ENCODE peak calls at places on chromosomes 4 and X, in ten cellular contexts. One of them, this sample, is unnamed.

GRCh38 chr4:120446051-120446567 is 379.5 kb upstream of the MAD2L1 start:
- DNase-seq in activated CD8-positive, alpha-beta memory T cell treated with anti-CD3 and anti-CD28 coated beads for 48 hours: no peak
- DNase-seq in NT2/D1: no peak
- DNase-seq in NCI-H2081: no peak
- DNase-seq in kidney tubule cell: no peak
- DNase-seq in COR-L47: no peak
- DNase-seq in HT-29: no peak
- DNase-seq in tibial nerve: no peak
- DNase-seq in endothelial cell of umbilical vein: no peak
- DNase-seq in erythroblast: no peak
- DNase-seq in this sample: no peak

GRCh38 chrX:72020788-72021187 is 110.1 kb downstream of the NHSL2 start:
- DNase-seq in activated CD8-positive, alpha-beta memory T cell treated with anti-CD3 and anti-CD28 coated beads for 48 hours: no peak
- DNase-seq in NT2/D1: no peak
- DNase-seq in NCI-H2081: no peak
- DNase-seq in kidney tubule cell: no peak
- DNase-seq in COR-L47: no peak
- DNase-seq in HT-29: no peak
- DNase-seq in tibial nerve: no peak
- DNase-seq in endothelial cell of umbilical vein: no peak
- DNase-seq in erythroblast: no peak
- DNase-seq in this sample: no peak

GRCh38 chr4:157128395-157128794 is 52.4 kb downstream of the GLRB start:
- DNase-seq in activated CD8-positive, alpha-beta memory T cell treated with anti-CD3 and anti-CD28 coated beads for 48 hours: no peak
- DNase-seq in NT2/D1: no peak
- DNase-seq in NCI-H2081: no peak
- DNase-seq in kidney tubule cell: peak
- DNase-seq in COR-L47: peak
- DNase-seq in HT-29: peak
- DNase-seq in tibial nerve: peak
- DNase-seq in endothelial cell of umbilical vein: peak
- DNase-seq in erythroblast: peak
- DNase-seq in this sample: no peak

GRCh38 chr4:90064196-90064595 is 63.0 kb upstream of the CCSER1 start:
- DNase-seq in activated CD8-positive, alpha-beta memory T cell treated with anti-CD3 and anti-CD28 coated beads for 48 hours: no peak
- DNase-seq in NT2/D1: no peak
- DNase-seq in NCI-H2081: no peak
- DNase-seq in kidney tubule cell: no peak
- DNase-seq in COR-L47: no peak
- DNase-seq in HT-29: no peak
- DNase-seq in tibial nerve: no peak
- DNase-seq in endothelial cell of umbilical vein: no peak
- DNase-seq in erythroblast: no peak
- DNase-seq in this sample: no peak

GRCh38 chr4:108166441-108167315 is 2.1 kb downstream of the LEF1 start:
- DNase-seq in activated CD8-positive, alpha-beta memory T cell treated with anti-CD3 and anti-CD28 coated beads for 48 hours: no peak
- DNase-seq in NT2/D1: no peak
- DNase-seq in NCI-H2081: no peak
- DNase-seq in kidney tubule cell: no peak
- DNase-seq in COR-L47: no peak
- DNase-seq in HT-29: no peak
- DNase-seq in tibial nerve: no peak
- DNase-seq in endothelial cell of umbilical vein: no peak
- DNase-seq in erythroblast: peak
- DNase-seq in this sample: no peak

GRCh38 chrX:3516051-3516541 is 169.6 kb upstream of the MXRA5 start:
- DNase-seq in activated CD8-positive, alpha-beta memory T cell treated with anti-CD3 and anti-CD28 coated beads for 48 hours: no peak
- DNase-seq in NT2/D1: no peak
- DNase-seq in NCI-H2081: no peak
- DNase-seq in kidney tubule cell: no peak
- DNase-seq in COR-L47: no peak
- DNase-seq in HT-29: no peak
- DNase-seq in tibial nerve: peak
- DNase-seq in endothelial cell of umbilical vein: no peak
- DNase-seq in erythroblast: no peak
- DNase-seq in this sample: no peak

GRCh38 chrX:143837010-143837409 is 46.9 kb upstream of the UBE2NL start:
- DNase-seq in activated CD8-positive, alpha-beta memory T cell treated with anti-CD3 and anti-CD28 coated beads for 48 hours: no peak
- DNase-seq in NT2/D1: no peak
- DNase-seq in NCI-H2081: no peak
- DNase-seq in kidney tubule cell: no peak
- DNase-seq in COR-L47: no peak
- DNase-seq in HT-29: no peak
- DNase-seq in tibial nerve: no peak
- DNase-seq in endothelial cell of umbilical vein: no peak
- DNase-seq in erythroblast: no peak
- DNase-seq in this sample: no peak

GRCh38 chr4:15714616-15715015 is 11.8 kb downstream of the BST1 start:
- DNase-seq in activated CD8-positive, alpha-beta memory T cell treated with anti-CD3 and anti-CD28 coated beads for 48 hours: no peak
- DNase-seq in NT2/D1: no peak
- DNase-seq in NCI-H2081: no peak
- DNase-seq in kidney tubule cell: no peak
- DNase-seq in COR-L47: no peak
- DNase-seq in HT-29: no peak
- DNase-seq in tibial nerve: no peak
- DNase-seq in endothelial cell of umbilical vein: no peak
- DNase-seq in erythroblast: no peak
- DNase-seq in this sample: no peak

GRCh38 chrX:132480581-132481203 is 8.1 kb downstream of the MBNL3 start:
- DNase-seq in activated CD8-positive, alpha-beta memory T cell treated with anti-CD3 and anti-CD28 coated beads for 48 hours: no peak
- DNase-seq in NT2/D1: no peak
- DNase-seq in NCI-H2081: peak
- DNase-seq in kidney tubule cell: peak
- DNase-seq in COR-L47: peak
- DNase-seq in HT-29: peak
- DNase-seq in tibial nerve: no peak
- DNase-seq in endothelial cell of umbilical vein: peak
- DNase-seq in erythroblast: peak
- DNase-seq in this sample: peak

GRCh38 chr4:176090115-176090514 is 24.5 kb downstream of the WDR17 start:
- DNase-seq in activated CD8-positive, alpha-beta memory T cell treated with anti-CD3 and anti-CD28 coated beads for 48 hours: no peak
- DNase-seq in NT2/D1: no peak
- DNase-seq in NCI-H2081: no peak
- DNase-seq in kidney tubule cell: no peak
- DNase-seq in COR-L47: no peak
- DNase-seq in HT-29: no peak
- DNase-seq in tibial nerve: no peak
- DNase-seq in endothelial cell of umbilical vein: no peak
- DNase-seq in erythroblast: no peak
- DNase-seq in this sample: no peak

GRCh38 chr4:7194251-7195137 is 2.2 kb downstream of the SORCS2 start:
- DNase-seq in activated CD8-positive, alpha-beta memory T cell treated with anti-CD3 and anti-CD28 coated beads for 48 hours: no peak
- DNase-seq in NT2/D1: no peak
- DNase-seq in NCI-H2081: no peak
- DNase-seq in kidney tubule cell: peak
- DNase-seq in COR-L47: peak
- DNase-seq in HT-29: peak
- DNase-seq in tibial nerve: no peak
- DNase-seq in endothelial cell of umbilical vein: no peak
- DNase-seq in erythroblast: peak
- DNase-seq in this sample: peak

GRCh38 chr4:24613474-24613873 is 29.1 kb upstream of the DHX15 start:
- DNase-seq in activated CD8-positive, alpha-beta memory T cell treated with anti-CD3 and anti-CD28 coated beads for 48 hours: no peak
- DNase-seq in NT2/D1: no peak
- DNase-seq in NCI-H2081: no peak
- DNase-seq in kidney tubule cell: no peak
- DNase-seq in COR-L47: no peak
- DNase-seq in HT-29: no peak
- DNase-seq in tibial nerve: no peak
- DNase-seq in endothelial cell of umbilical vein: no peak
- DNase-seq in erythroblast: no peak
- DNase-seq in this sample: no peak

GRCh38 chr4:75895744-75896314 is 6.4 kb downstream of the PPEF2 start:
- DNase-seq in activated CD8-positive, alpha-beta memory T cell treated with anti-CD3 and anti-CD28 coated beads for 48 hours: no peak
- DNase-seq in NT2/D1: peak
- DNase-seq in NCI-H2081: peak
- DNase-seq in kidney tubule cell: peak
- DNase-seq in COR-L47: no peak
- DNase-seq in HT-29: peak
- DNase-seq in tibial nerve: no peak
- DNase-seq in endothelial cell of umbilical vein: peak
- DNase-seq in erythroblast: peak
- DNase-seq in this sample: no peak

GRCh38 chr4:32423267-32423666 is 1703.1 kb downstream of the PCDH7 start:
- DNase-seq in activated CD8-positive, alpha-beta memory T cell treated with anti-CD3 and anti-CD28 coated beads for 48 hours: no peak
- DNase-seq in NT2/D1: no peak
- DNase-seq in NCI-H2081: no peak
- DNase-seq in kidney tubule cell: no peak
- DNase-seq in COR-L47: no peak
- DNase-seq in HT-29: no peak
- DNase-seq in tibial nerve: no peak
- DNase-seq in endothelial cell of umbilical vein: no peak
- DNase-seq in erythroblast: no peak
- DNase-seq in this sample: no peak

GRCh38 chrX:130413415-130413814 is 11.6 kb downstream of the RBMX2 start:
- DNase-seq in activated CD8-positive, alpha-beta memory T cell treated with anti-CD3 and anti-CD28 coated beads for 48 hours: no peak
- DNase-seq in NT2/D1: no peak
- DNase-seq in NCI-H2081: no peak
- DNase-seq in kidney tubule cell: no peak
- DNase-seq in COR-L47: no peak
- DNase-seq in HT-29: no peak
- DNase-seq in tibial nerve: no peak
- DNase-seq in endothelial cell of umbilical vein: no peak
- DNase-seq in erythroblast: no peak
- DNase-seq in this sample: no peak